ENCODE peak calls at places on chromosomes 5 and 9, in four cellular contexts. One of them, this sample, is unnamed.

GRCh38 chr9:78821126-78821822 is 524.3 kb downstream of the PSAT1 start:
- DNase-seq in PC-3: peak
- DNase-seq in SW 1271: no peak
- DNase-seq in heart right ventricle: no peak
- DNase-seq in this sample: no peak

GRCh38 chr9:72119853-72120252 is 29.4 kb upstream of the GDA start:
- DNase-seq in PC-3: no peak
- DNase-seq in heart right ventricle: no peak
- DNase-seq in SW 1271: no peak
- DNase-seq in this sample: no peak

GRCh38 chr5:107563957-107564544 is 106.7 kb downstream of the EFNA5 start:
- DNase-seq in PC-3: no peak
- DNase-seq in SW 1271: no peak
- DNase-seq in heart right ventricle: no peak
- DNase-seq in this sample: no peak

GRCh38 chr5:66666778-66667177 is 70.6 kb downstream of the MAST4 start:
- DNase-seq in PC-3: no peak
- DNase-seq in SW 1271: no peak
- DNase-seq in heart right ventricle: peak
- DNase-seq in this sample: no peak

GRCh38 chr9:34522091-34522887 is 501 bp downstream of the ENHO start:
- DNase-seq in heart right ventricle: no peak
- DNase-seq in PC-3: no peak
- DNase-seq in SW 1271: no peak
- DNase-seq in this sample: no peak

GRCh38 chr9:124799274-124800006 is 22.5 kb downstream of the OLFML2A start:
- DNase-seq in SW 1271: no peak
- DNase-seq in PC-3: no peak
- DNase-seq in heart right ventricle: no peak
- DNase-seq in this sample: no peak

GRCh38 chr5:138929571-138929955 is 54.4 kb upstream of the LRRTM2 start:
- DNase-seq in SW 1271: no peak
- DNase-seq in PC-3: no peak
- DNase-seq in heart right ventricle: no peak
- DNase-seq in this sample: no peak

GRCh38 chr5:176441921-176442323 is 6.3 kb upstream of the FAF2 start:
- DNase-seq in PC-3: peak
- DNase-seq in SW 1271: no peak
- DNase-seq in heart right ventricle: no peak
- DNase-seq in this sample: no peak

GRCh38 chr9:137470785-137471184 is 11.7 kb upstream of the NSMF start:
- DNase-seq in SW 1271: no peak
- DNase-seq in heart right ventricle: no peak
- DNase-seq in PC-3: no peak
- DNase-seq in this sample: no peak